ENCODE peak calls at places on chromosomes 5 and 9, in ten cellular contexts. One of them, this sample, is unnamed.
A peak's percentile ranks its signal among the peaks of the same experiment; 100 is the strongest.

GRCh38 chr5:106314221-106314824 is 1356.4 kb downstream of the EFNA5 start:
- DNase-seq in fibroblast of lung: peak; percentile 38
- DNase-seq in small intestine: no peak
- DNase-seq in CD8-positive, alpha-beta T cell: no peak
- DNase-seq in cardiac muscle cell: no peak
- DNase-seq in hepatocyte: no peak
- DNase-seq in heart left ventricle: no peak
- DNase-seq in IMR-90: peak; percentile 17
- DNase-seq in GM12878: no peak
- DNase-seq in psoas muscle: no peak
- DNase-seq in this sample: no peak

GRCh38 chr9:21546949-21547348 is 64.8 kb upstream of the IFNE start:
- DNase-seq in fibroblast of lung: no peak
- DNase-seq in small intestine: no peak
- DNase-seq in CD8-positive, alpha-beta T cell: no peak
- DNase-seq in cardiac muscle cell: no peak
- DNase-seq in hepatocyte: no peak
- DNase-seq in heart left ventricle: no peak
- DNase-seq in IMR-90: no peak
- DNase-seq in GM12878: no peak
- DNase-seq in psoas muscle: no peak
- DNase-seq in this sample: no peak

GRCh38 chr5:115360036-115360685 is 63.7 kb upstream of the CCDC112 start:
- DNase-seq in fibroblast of lung: peak; percentile 69
- DNase-seq in small intestine: no peak
- DNase-seq in CD8-positive, alpha-beta T cell: no peak
- DNase-seq in cardiac muscle cell: no peak
- DNase-seq in hepatocyte: no peak
- DNase-seq in heart left ventricle: no peak
- DNase-seq in IMR-90: peak; percentile 57
- DNase-seq in GM12878: no peak
- DNase-seq in psoas muscle: no peak
- DNase-seq in this sample: no peak

GRCh38 chr9:111621895-111622480 is 9.1 kb upstream of the DNAJC25 start:
- DNase-seq in fibroblast of lung: peak; percentile 20
- DNase-seq in small intestine: peak; percentile 62
- DNase-seq in CD8-positive, alpha-beta T cell: peak; percentile 54
- DNase-seq in cardiac muscle cell: no peak
- DNase-seq in hepatocyte: peak; percentile 46
- DNase-seq in heart left ventricle: no peak
- DNase-seq in IMR-90: peak; percentile 64
- DNase-seq in GM12878: no peak
- DNase-seq in psoas muscle: no peak
- DNase-seq in this sample: peak; percentile 92

GRCh38 chr5:177431317-177432142 is 5.1 kb downstream of the GRK6 start:
- DNase-seq in fibroblast of lung: no peak
- DNase-seq in small intestine: peak; percentile 49
- DNase-seq in CD8-positive, alpha-beta T cell: peak; percentile 73
- DNase-seq in cardiac muscle cell: no peak
- DNase-seq in hepatocyte: no peak
- DNase-seq in heart left ventricle: peak; percentile 51
- DNase-seq in IMR-90: no peak
- DNase-seq in GM12878: peak; percentile 77
- DNase-seq in psoas muscle: peak; percentile 63
- DNase-seq in this sample: peak; percentile 75

GRCh38 chr9:80320916-80321315 is 749.2 kb downstream of the TLE4 start:
- DNase-seq in fibroblast of lung: peak; percentile 82
- DNase-seq in small intestine: no peak
- DNase-seq in CD8-positive, alpha-beta T cell: no peak
- DNase-seq in cardiac muscle cell: no peak
- DNase-seq in hepatocyte: no peak
- DNase-seq in heart left ventricle: no peak
- DNase-seq in IMR-90: peak; percentile 33
- DNase-seq in GM12878: no peak
- DNase-seq in psoas muscle: no peak
- DNase-seq in this sample: no peak

GRCh38 chr5:52725065-52725746 is 62.5 kb upstream of the ITGA1 start:
- DNase-seq in fibroblast of lung: peak; percentile 20
- DNase-seq in small intestine: peak; percentile 87
- DNase-seq in CD8-positive, alpha-beta T cell: peak; percentile 67
- DNase-seq in cardiac muscle cell: no peak
- DNase-seq in hepatocyte: peak; percentile 72
- DNase-seq in heart left ventricle: no peak
- DNase-seq in IMR-90: peak; percentile 12
- DNase-seq in GM12878: no peak
- DNase-seq in psoas muscle: no peak
- DNase-seq in this sample: no peak

GRCh38 chr9:78031271-78031825 is at the start of gene GNAQ:
- DNase-seq in fibroblast of lung: no peak
- DNase-seq in small intestine: no peak
- DNase-seq in CD8-positive, alpha-beta T cell: no peak
- DNase-seq in cardiac muscle cell: peak; percentile 68
- DNase-seq in hepatocyte: peak; percentile 67
- DNase-seq in heart left ventricle: peak; percentile 35
- DNase-seq in IMR-90: peak; percentile 15
- DNase-seq in GM12878: no peak
- DNase-seq in psoas muscle: peak; percentile 57
- DNase-seq in this sample: peak; percentile 75

GRCh38 chr9:24351258-24351657 is 194.4 kb downstream of the IZUMO3 start:
- DNase-seq in fibroblast of lung: no peak
- DNase-seq in small intestine: no peak
- DNase-seq in CD8-positive, alpha-beta T cell: no peak
- DNase-seq in cardiac muscle cell: no peak
- DNase-seq in hepatocyte: no peak
- DNase-seq in heart left ventricle: no peak
- DNase-seq in IMR-90: no peak
- DNase-seq in GM12878: no peak
- DNase-seq in psoas muscle: no peak
- DNase-seq in this sample: no peak

DNA sequence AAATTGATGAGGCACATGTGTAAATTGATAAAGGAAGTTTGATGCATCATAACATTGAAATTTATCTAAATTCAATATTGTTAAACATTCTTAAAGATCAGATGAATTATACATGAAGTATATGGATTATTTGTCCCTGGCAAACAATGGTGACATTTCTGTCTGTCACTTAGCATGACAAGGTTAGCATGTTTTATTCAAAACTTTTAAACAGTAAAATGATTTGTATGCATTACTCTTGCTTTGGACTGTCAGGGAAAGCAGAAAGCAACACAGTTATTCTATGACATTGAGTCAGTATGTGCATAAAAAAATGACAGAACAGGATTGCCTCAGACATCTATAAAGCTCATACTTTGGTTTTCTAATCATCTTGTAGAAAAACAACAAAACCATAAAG is 193.7 kb downstream of the IZUMO3 start:
- DNase-seq in fibroblast of lung: no peak
- DNase-seq in small intestine: no peak
- DNase-seq in CD8-positive, alpha-beta T cell: no peak
- DNase-seq in cardiac muscle cell: no peak
- DNase-seq in hepatocyte: no peak
- DNase-seq in heart left ventricle: no peak
- DNase-seq in IMR-90: no peak
- DNase-seq in GM12878: no peak
- DNase-seq in psoas muscle: no peak
- DNase-seq in this sample: no peak
- H3K4me3 ChIP-seq in fibroblast of lung: no peak overlapping the region
- H3K4me3 ChIP-seq in small intestine: no peak overlapping the region
- H3K4me3 ChIP-seq in CD8-positive, alpha-beta T cell: no peak overlapping the region
- H3K4me3 ChIP-seq in cardiac muscle cell: no peak overlapping the region
- H3K4me3 ChIP-seq in hepatocyte: no peak overlapping the region
- H3K4me3 ChIP-seq in heart left ventricle: no peak overlapping the region
- H3K4me3 ChIP-seq in IMR-90: no peak overlapping the region
- H3K4me3 ChIP-seq in GM12878: no peak overlapping the region
- H3K4me3 ChIP-seq in psoas muscle: no peak overlapping the region
- H3K4me3 ChIP-seq in this sample: no peak overlapping the region

GRCh38 chr9:105406369-105406768 is 41.5 kb upstream of the FSD1L start:
- DNase-seq in fibroblast of lung: no peak
- DNase-seq in small intestine: no peak
- DNase-seq in CD8-positive, alpha-beta T cell: no peak
- DNase-seq in cardiac muscle cell: no peak
- DNase-seq in hepatocyte: no peak
- DNase-seq in heart left ventricle: no peak
- DNase-seq in IMR-90: no peak
- DNase-seq in GM12878: no peak
- DNase-seq in psoas muscle: no peak
- DNase-seq in this sample: no peak

GRCh38 chr9:105403552-105404246 is 44.1 kb upstream of the FSD1L start:
- DNase-seq in fibroblast of lung: no peak
- DNase-seq in small intestine: no peak
- DNase-seq in CD8-positive, alpha-beta T cell: no peak
- DNase-seq in cardiac muscle cell: no peak
- DNase-seq in hepatocyte: no peak
- DNase-seq in heart left ventricle: no peak
- DNase-seq in IMR-90: no peak
- DNase-seq in GM12878: no peak
- DNase-seq in psoas muscle: no peak
- DNase-seq in this sample: no peak

GRCh38 chr9:105401651-105402050 is 46.2 kb upstream of the FSD1L start:
- DNase-seq in fibroblast of lung: peak; percentile 37
- DNase-seq in small intestine: no peak
- DNase-seq in CD8-positive, alpha-beta T cell: no peak
- DNase-seq in cardiac muscle cell: peak; percentile 62
- DNase-seq in hepatocyte: no peak
- DNase-seq in heart left ventricle: no peak
- DNase-seq in IMR-90: peak; percentile 61
- DNase-seq in GM12878: no peak
- DNase-seq in psoas muscle: no peak
- DNase-seq in this sample: peak; percentile 32

GRCh38 chr9:105405514-105406131 is 42.2 kb upstream of the FSD1L start:
- DNase-seq in fibroblast of lung: peak; percentile 69
- DNase-seq in small intestine: peak; percentile 44
- DNase-seq in CD8-positive, alpha-beta T cell: peak; percentile 57
- DNase-seq in cardiac muscle cell: no peak
- DNase-seq in hepatocyte: no peak
- DNase-seq in heart left ventricle: no peak
- DNase-seq in IMR-90: peak; percentile 21
- DNase-seq in GM12878: peak; percentile 85
- DNase-seq in psoas muscle: no peak
- DNase-seq in this sample: no peak
- H3K4me3 ChIP-seq in fibroblast of lung: no peak overlapping the region
- H3K4me3 ChIP-seq in small intestine: no peak overlapping the region
- H3K4me3 ChIP-seq in CD8-positive, alpha-beta T cell: peak overlapping the region; percentile 12
- H3K4me3 ChIP-seq in cardiac muscle cell: no peak overlapping the region
- H3K4me3 ChIP-seq in hepatocyte: no peak overlapping the region
- H3K4me3 ChIP-seq in heart left ventricle: no peak overlapping the region
- H3K4me3 ChIP-seq in IMR-90: no peak overlapping the region
- H3K4me3 ChIP-seq in GM12878: peak overlapping the region; percentile 4
- H3K4me3 ChIP-seq in psoas muscle: no peak overlapping the region
- H3K4me3 ChIP-seq in this sample: no peak overlapping the region

DNA sequence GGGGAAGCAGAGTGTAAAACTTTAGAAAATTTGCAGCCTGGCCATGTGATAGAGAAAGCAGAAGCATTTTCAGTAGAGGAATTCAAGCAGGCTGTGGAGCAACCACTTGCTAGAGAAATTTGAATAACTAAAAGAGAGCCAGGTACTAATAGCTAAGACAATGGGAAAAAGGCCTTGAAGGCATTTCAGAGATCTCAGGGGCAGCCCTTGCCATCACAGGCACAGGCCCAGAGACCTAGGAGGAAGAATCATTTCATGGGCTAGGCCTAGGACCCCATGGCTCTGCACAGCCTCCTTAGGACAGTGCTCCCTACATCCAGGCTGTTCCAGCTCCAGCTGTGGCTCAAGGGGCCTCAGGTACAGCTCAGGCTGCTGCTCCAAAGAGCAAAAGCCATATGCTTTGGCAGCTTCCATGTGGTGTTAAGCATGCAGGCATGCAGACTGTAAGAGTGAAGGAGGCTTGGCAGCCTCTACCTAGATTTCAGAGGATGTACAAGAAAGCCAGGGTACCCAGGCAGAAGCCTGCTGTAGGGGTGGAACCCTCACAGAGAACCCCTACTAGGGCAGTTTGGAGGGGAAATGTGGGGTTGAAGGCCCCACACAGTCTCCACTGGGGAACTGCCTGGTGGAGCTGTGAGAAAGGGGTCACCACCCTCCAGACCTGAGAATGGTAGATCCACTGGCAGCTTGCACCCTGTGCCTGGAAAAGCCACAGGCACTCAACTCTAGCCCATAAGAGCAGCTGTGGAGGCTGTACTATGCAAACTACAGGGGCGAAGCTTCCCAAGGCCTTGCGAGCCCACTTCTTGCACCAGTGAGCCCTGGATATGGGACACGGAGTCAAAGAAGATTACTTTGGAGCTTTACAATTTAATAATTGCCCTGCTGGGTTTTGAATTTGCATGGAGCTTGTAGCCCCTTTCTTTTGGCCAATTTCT is 14.4 kb upstream of the SLC22A5 start:
- DNase-seq in fibroblast of lung: no peak
- DNase-seq in small intestine: no peak
- DNase-seq in CD8-positive, alpha-beta T cell: no peak
- DNase-seq in cardiac muscle cell: no peak
- DNase-seq in hepatocyte: no peak
- DNase-seq in heart left ventricle: no peak
- DNase-seq in IMR-90: no peak
- DNase-seq in GM12878: no peak
- DNase-seq in psoas muscle: no peak
- DNase-seq in this sample: no peak
- H3K4me3 ChIP-seq in fibroblast of lung: no peak overlapping the region
- H3K4me3 ChIP-seq in small intestine: no peak overlapping the region
- H3K4me3 ChIP-seq in CD8-positive, alpha-beta T cell: no peak overlapping the region
- H3K4me3 ChIP-seq in cardiac muscle cell: no peak overlapping the region
- H3K4me3 ChIP-seq in hepatocyte: no peak overlapping the region
- H3K4me3 ChIP-seq in heart left ventricle: no peak overlapping the region
- H3K4me3 ChIP-seq in IMR-90: no peak overlapping the region
- H3K4me3 ChIP-seq in GM12878: no peak overlapping the region
- H3K4me3 ChIP-seq in psoas muscle: no peak overlapping the region
- H3K4me3 ChIP-seq in this sample: no peak overlapping the region

GRCh38 chr5:6720561-6720921 is 7.3 kb downstream of the TENT4A start:
- DNase-seq in fibroblast of lung: no peak
- DNase-seq in small intestine: no peak
- DNase-seq in CD8-positive, alpha-beta T cell: no peak
- DNase-seq in cardiac muscle cell: no peak
- DNase-seq in hepatocyte: no peak
- DNase-seq in heart left ventricle: no peak
- DNase-seq in IMR-90: no peak
- DNase-seq in GM12878: no peak
- DNase-seq in psoas muscle: no peak
- DNase-seq in this sample: no peak

GRCh38 chr5:6721442-6721841 is 8.2 kb downstream of the TENT4A start:
- DNase-seq in fibroblast of lung: no peak
- DNase-seq in small intestine: no peak
- DNase-seq in CD8-positive, alpha-beta T cell: no peak
- DNase-seq in cardiac muscle cell: no peak
- DNase-seq in hepatocyte: no peak
- DNase-seq in heart left ventricle: peak; percentile 54
- DNase-seq in IMR-90: no peak
- DNase-seq in GM12878: no peak
- DNase-seq in psoas muscle: no peak
- DNase-seq in this sample: peak; percentile 79

GRCh38 chr5:6723122-6723885 is 10.1 kb downstream of the TENT4A start:
- DNase-seq in fibroblast of lung: no peak
- DNase-seq in small intestine: no peak
- DNase-seq in CD8-positive, alpha-beta T cell: no peak
- DNase-seq in cardiac muscle cell: no peak
- DNase-seq in hepatocyte: no peak
- DNase-seq in heart left ventricle: no peak
- DNase-seq in IMR-90: no peak
- DNase-seq in GM12878: no peak
- DNase-seq in psoas muscle: no peak
- DNase-seq in this sample: no peak

GRCh38 chr5:6723901-6724300 is 10.7 kb downstream of the TENT4A start:
- DNase-seq in fibroblast of lung: no peak
- DNase-seq in small intestine: no peak
- DNase-seq in CD8-positive, alpha-beta T cell: no peak
- DNase-seq in cardiac muscle cell: no peak
- DNase-seq in hepatocyte: no peak
- DNase-seq in heart left ventricle: no peak
- DNase-seq in IMR-90: no peak
- DNase-seq in GM12878: no peak
- DNase-seq in psoas muscle: no peak
- DNase-seq in this sample: no peak

DNA sequence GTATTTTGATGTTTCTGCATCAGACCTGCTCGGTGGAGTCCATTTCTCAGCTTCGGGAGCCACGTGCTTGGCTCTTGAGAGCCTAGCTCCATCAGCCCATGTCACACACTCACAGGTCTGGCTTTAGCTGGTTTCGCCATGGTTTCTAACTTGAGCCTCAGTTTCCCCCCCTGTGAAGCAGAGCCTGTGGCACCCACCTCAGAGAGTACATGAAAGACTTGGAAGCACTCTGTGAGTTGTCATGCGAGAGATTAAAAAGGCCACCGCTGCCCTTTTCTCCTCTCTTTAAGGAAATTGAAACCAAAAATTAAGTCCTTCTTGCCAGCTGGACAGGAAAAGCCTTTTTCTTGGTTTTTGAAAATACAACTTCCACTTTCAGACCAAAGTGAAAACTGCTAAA is 8.8 kb downstream of the TENT4A start:
- DNase-seq in fibroblast of lung: no peak
- DNase-seq in small intestine: no peak
- DNase-seq in CD8-positive, alpha-beta T cell: no peak
- DNase-seq in cardiac muscle cell: no peak
- DNase-seq in hepatocyte: no peak
- DNase-seq in heart left ventricle: no peak
- DNase-seq in IMR-90: peak; percentile 23
- DNase-seq in GM12878: no peak
- DNase-seq in psoas muscle: no peak
- DNase-seq in this sample: peak; percentile 86
- H3K4me3 ChIP-seq in fibroblast of lung: peak overlapping the region; percentile 58
- H3K4me3 ChIP-seq in small intestine: no peak overlapping the region
- H3K4me3 ChIP-seq in CD8-positive, alpha-beta T cell: no peak overlapping the region
- H3K4me3 ChIP-seq in cardiac muscle cell: no peak overlapping the region
- H3K4me3 ChIP-seq in hepatocyte: no peak overlapping the region
- H3K4me3 ChIP-seq in heart left ventricle: peak overlapping the region; percentile 9
- H3K4me3 ChIP-seq in IMR-90: peak overlapping the region; percentile 3
- H3K4me3 ChIP-seq in GM12878: peak overlapping the region; percentile 72
- H3K4me3 ChIP-seq in psoas muscle: peak overlapping the region; percentile 36
- H3K4me3 ChIP-seq in this sample: peak overlapping the region; percentile 64